ENCODE peak calls at places on chromosome 18, in seven cellular contexts. K, Q, M, V, I, C and A are unnamed samples.
A peak's percentile ranks its signal among the peaks of the same experiment; 100 is the strongest.

GRCh38 chr18:10297079-10297478 is 157.4 kb upstream of the APCDD1 start:
- DNase-seq in K (no peak), Q (no peak), M (no peak), V (no peak), I (no peak), C (no peak), A (no peak)

GRCh38 chr18:36833120-36833519 is 4.2 kb downstream of the KIAA1328 start:
- DNase-seq in K (no peak), Q (no peak), M (no peak), V (no peak), I (no peak), C (no peak), A (no peak)

GRCh38 chr18:8610442-8610801 is 1.2 kb downstream of the RAB12 start:
- DNase-seq in K (no peak), Q (no peak), M (peak; percentile 35), V (no peak), I (no peak), C (peak; percentile 30), A (peak; percentile 24)

GRCh38 chr18:37430346-37431076 is 135.1 kb downstream of the CELF4 start:
- DNase-seq in K (no peak), Q (no peak), M (no peak), V (peak; percentile 71), I (no peak), C (no peak), A (no peak)

GRCh38 chr18:23311346-23312103 is 141.6 kb upstream of the RIOK3 start:
- DNase-seq in K (no peak), Q (peak; percentile 74), M (no peak), V (no peak), I (no peak), C (peak; percentile 97), A (no peak)

GRCh38 chr18:42164556-42164955 is 209.5 kb downstream of the PIK3C3 start:
- DNase-seq in K (no peak), Q (no peak), M (no peak), V (no peak), I (no peak), C (no peak), A (no peak)

GRCh38 chr18:63867368-63867767 is 20.1 kb upstream of the SERPINB2 start:
- DNase-seq in K (no peak), Q (no peak), M (no peak), V (no peak), I (no peak), C (no peak), A (no peak)

GRCh38 chr18:65380986-65381385 is 369.8 kb upstream of the CDH7 start:
- DNase-seq in K (no peak), Q (no peak), M (peak; percentile 92), V (no peak), I (no peak), C (no peak), A (no peak)

GRCh38 chr18:35289293-35290069 is 548 bp downstream of the ZSCAN30 start:
- DNase-seq in K (no peak), Q (no peak), M (no peak), V (peak; percentile 18), I (peak; percentile 27), C (peak; percentile 20), A (no peak)

GRCh38 chr18:36831139-36831538 is 2.2 kb downstream of the KIAA1328 start:
- DNase-seq in K (no peak), Q (no peak), M (no peak), V (no peak), I (no peak), C (no peak), A (no peak)

GRCh38 chr18:59459352-59460059 is 100.4 kb upstream of the LMAN1 start:
- DNase-seq in K (no peak), Q (peak; percentile 40), M (peak; percentile 36), V (peak; percentile 29), I (peak; percentile 40), C (peak; percentile 86), A (peak; percentile 29)

GRCh38 chr18:48897531-48897930 is 53.2 kb downstream of the SMAD7 start:
- DNase-seq in K (no peak), Q (no peak), M (peak; percentile 84), V (no peak), I (no peak), C (peak; percentile 67), A (no peak)